ENCODE peak calls at places on chromosomes 3 and 15, in ten cellular contexts. M is psoas muscle; H is NCI-H1436; F is NCI-H1092; R is NCI-H1105; J is left ventricle myocardium inferior; S is substantia nigra; I is adipocyte; U is NCI-H2081; A is activated naive CD8-positive, alpha-beta T cell treated with anti-CD3 and anti-CD28 coated beads, Interleukin-2, amount 50 U/mL, for 16 hours. L is an unnamed sample.

GRCh38 chr15:58880320-58880719 is 53.2 kb downstream of the SLTM start:
- DNase-seq in M (no peak), H (no peak), F (no peak), R (no peak), J (no peak), S (no peak), I (no peak), U (no peak), A (no peak), L (no peak)

GRCh38 chr3:124663690-124664089 is 66.6 kb upstream of the UMPS start:
- DNase-seq in M (no peak), H (no peak), F (no peak), R (no peak), J (no peak), S (no peak), I (peak; percentile 65), U (no peak), A (no peak), L (no peak)

GRCh38 chr3:17355591-17355990 is 386.8 kb downstream of the TBC1D5 start:
- DNase-seq in M (no peak), H (no peak), F (no peak), R (no peak), J (no peak), S (no peak), I (peak; percentile 69), U (no peak), A (no peak), L (no peak)

GRCh38 chr3:151933224-151933858 is 59.9 kb downstream of the SUCNR1 start:
- DNase-seq in M (no peak), H (no peak), F (no peak), R (no peak), J (no peak), S (no peak), I (peak; percentile 86), U (no peak), A (no peak), L (no peak)

GRCh38 chr15:25703726-25704125 is 159.4 kb downstream of the ATP10A start:
- DNase-seq in M (no peak), H (no peak), F (no peak), R (no peak), J (no peak), S (no peak), I (no peak), U (no peak), A (no peak), L (no peak)

GRCh38 chr3:134860141-134860540 is 65.1 kb downstream of the EPHB1 start:
- DNase-seq in M (no peak), H (no peak), F (no peak), R (no peak), J (no peak), S (no peak), I (no peak), U (no peak), A (no peak), L (no peak)

GRCh38 chr3:113161661-113162060 is 49.7 kb upstream of the BOC start:
- DNase-seq in M (no peak), H (no peak), F (no peak), R (no peak), J (no peak), S (no peak), I (peak; percentile 35), U (no peak), A (no peak), L (no peak)

GRCh38 chr3:148309390-148310035 is 388.2 kb upstream of the AGTR1 start:
- DNase-seq in M (no peak), H (no peak), F (no peak), R (peak; percentile 31), J (no peak), S (no peak), I (peak; percentile 84), U (peak; percentile 54), A (no peak), L (no peak)

GRCh38 chr3:72818092-72818721 is 30.0 kb downstream of the SHQ1 start:
- DNase-seq in M (no peak), H (no peak), F (no peak), R (no peak), J (no peak), S (no peak), I (peak; percentile 72), U (no peak), A (no peak), L (no peak)

GRCh38 chr3:15330031-15330596 is 2.3 kb downstream of the SH3BP5 start:
- DNase-seq in M (peak; percentile 70), H (no peak), F (no peak), R (no peak), J (peak; percentile 29), S (no peak), I (peak; percentile 95), U (peak; percentile 18), A (no peak), L (no peak)

GRCh38 chr3:188687389-188687788 is 484.4 kb upstream of the TPRG1 start:
- DNase-seq in M (no peak), H (no peak), F (no peak), R (no peak), J (no peak), S (no peak), I (peak; percentile 42), U (no peak), A (no peak), L (no peak)

GRCh38 chr3:195522254-195523023 is 20.7 kb downstream of the PPP1R2 start:
- DNase-seq in M (no peak), H (peak; percentile 33), F (no peak), R (peak; percentile 49), J (no peak), S (no peak), I (peak; percentile 80), U (peak; percentile 50), A (no peak), L (no peak)

GRCh38 chr15:68315495-68316007 is 38.0 kb downstream of the FEM1B start:
- DNase-seq in M (no peak), H (no peak), F (no peak), R (no peak), J (no peak), S (no peak), I (no peak), U (peak; percentile 19), A (no peak), L (no peak)

GRCh38 chr15:81189583-81190283 is 6.9 kb upstream of the IL16 start:
- DNase-seq in M (peak; percentile 89), H (no peak), F (no peak), R (no peak), J (peak; percentile 77), S (no peak), I (peak; percentile 97), U (no peak), A (no peak), L (no peak)

GRCh38 chr15:70035719-70036077 is 62.0 kb downstream of the TLE3 start:
- DNase-seq in M (no peak), H (no peak), F (no peak), R (no peak), J (no peak), S (no peak), I (no peak), U (no peak), A (no peak), L (no peak)

GRCh38 chr15:70128757-70129140 is 31.0 kb upstream of the TLE3 start:
- DNase-seq in M (no peak), H (no peak), F (no peak), R (no peak), J (no peak), S (no peak), I (no peak), U (no peak), A (no peak), L (no peak)

GRCh38 chr3:43995929-43996378 is 245.7 kb upstream of the TOPAZ1 start:
- DNase-seq in M (no peak), H (no peak), F (no peak), R (no peak), J (no peak), S (no peak), I (no peak), U (no peak), A (no peak), L (no peak)

GRCh38 chr3:48682786-48683185 is 2.9 kb downstream of the NCKIPSD start:
- DNase-seq in M (no peak), H (no peak), F (no peak), R (no peak), J (no peak), S (no peak), I (no peak), U (no peak), A (no peak), L (no peak)

GRCh38 chr15:34360298-34360697 is 6.7 kb downstream of the LPCAT4 start:
- DNase-seq in M (no peak), H (no peak), F (no peak), R (no peak), J (no peak), S (no peak), I (no peak), U (no peak), A (no peak), L (no peak)

GRCh38 chr3:151087648-151088047 is 2.2 kb downstream of the MED12L start:
- DNase-seq in M (no peak), H (no peak), F (no peak), R (peak; percentile 57), J (no peak), S (no peak), I (no peak), U (peak; percentile 60), A (no peak), L (no peak)

GRCh38 chr3:8733332-8734094 is at the start of gene CAV3:
- DNase-seq in M (peak; percentile 88), H (no peak), F (no peak), R (no peak), J (peak; percentile 55), S (no peak), I (peak; percentile 64), U (no peak), A (no peak), L (no peak)

GRCh38 chr3:56748663-56749231 is 53.0 kb downstream of the ARHGEF3 start:
- DNase-seq in M (no peak), H (no peak), F (no peak), R (no peak), J (no peak), S (no peak), I (no peak), U (no peak), A (no peak), L (no peak)

GRCh38 chr15:61097057-61097456 is 132.0 kb downstream of the RORA start:
- DNase-seq in M (no peak), H (no peak), F (no peak), R (no peak), J (no peak), S (no peak), I (no peak), U (no peak), A (no peak), L (no peak)

GRCh38 chr15:56245871-56246814 is 2.5 kb upstream of the RFX7 start:
- DNase-seq in M (peak; percentile 93), H (peak; percentile 84), F (peak; percentile 63), R (peak; percentile 71), J (peak; percentile 87), S (peak; percentile 82), I (peak; percentile 94), U (peak; percentile 88), A (peak; percentile 66), L (peak; percentile 50)

GRCh38 chr3:48429416-48430358 is at the start of gene PLXNB1:
- DNase-seq in M (peak; percentile 76), H (peak; percentile 64), F (peak; percentile 65), R (peak; percentile 78), J (peak; percentile 45), S (peak; percentile 77), I (peak; percentile 70), U (peak; percentile 83), A (no peak), L (peak; percentile 51)

GRCh38 chr3:197758512-197758911 is 8.8 kb downstream of the FYTTD1 start:
- DNase-seq in M (no peak), H (no peak), F (no peak), R (no peak), J (no peak), S (no peak), I (no peak), U (no peak), A (no peak), L (no peak)

GRCh38 chr3:12663311-12663935 is 494 bp downstream of the RAF1 start:
- DNase-seq in M (peak; percentile 77), H (no peak), F (no peak), R (no peak), J (peak; percentile 39), S (peak; percentile 56), I (peak; percentile 70), U (no peak), A (peak; percentile 7), L (no peak)

GRCh38 chr15:51267047-51267713 is 71.2 kb downstream of the CYP19A1 start:
- DNase-seq in M (no peak), H (no peak), F (no peak), R (no peak), J (no peak), S (no peak), I (peak; percentile 49), U (no peak), A (no peak), L (no peak)

L was measured in DMS153.